ENCODE peak calls at places on chromosomes 11 and 22, in four cellular contexts. D is lower lobe of right lung, U is amygdala, W is naive B cell. V is an unnamed sample.

GRCh38 chr11:71425851-71426250 is 22.3 kb downstream of the DHCR7 start:
- DNase-seq in D (no peak), U (no peak), W (no peak), V (no peak)

GRCh38 chr11:95599959-95600586 is 189.5 kb downstream of the FAM76B start:
- DNase-seq in D (no peak), U (no peak), W (no peak), V (no peak)

GRCh38 chr22:30078320-30079311 is 1.6 kb upstream of the HORMAD2 start:
- DNase-seq in D (peak; percentile 64), U (no peak), W (no peak), V (no peak)

GRCh38 chr11:73297231-73297590 is 10.9 kb upstream of the ARHGEF17 start:
- DNase-seq in D (no peak), U (no peak), W (no peak), V (no peak)

GRCh38 chr11:57647960-57648776 is 1.5 kb downstream of the YPEL4 start:
- DNase-seq in D (peak; percentile 65), U (peak; percentile 46), W (no peak), V (no peak)

GRCh38 chr22:30187726-30188407 is 58.7 kb downstream of the LIF start:
- DNase-seq in D (no peak), U (no peak), W (no peak), V (no peak)

GRCh38 chr22:24807284-24807950 is 1.4 kb downstream of the SGSM1 start:
- DNase-seq in D (no peak), U (no peak), W (no peak), V (peak; percentile 17)

GRCh38 chr11:70111269-70112016 is 33.3 kb downstream of the ANO1 start:
- DNase-seq in D (no peak), U (no peak), W (no peak), V (peak; percentile 48)

GRCh38 chr11:1197431-1197885 is 25.4 kb upstream of the MUC5B start:
- DNase-seq in D (peak; percentile 43), U (no peak), W (no peak), V (peak; percentile 5)

GRCh38 chr11:102530558-102530957 is at the start of gene MMP7:
- DNase-seq in D (no peak), U (no peak), W (peak; percentile 14), V (no peak)

GRCh38 chr11:72446929-72447753 is 12.8 kb upstream of the CLPB start:
- DNase-seq in D (no peak), U (no peak), W (peak; percentile 45), V (no peak)

GRCh38 chr11:79296113-79296512 is 144.7 kb downstream of the TENM4 start:
- DNase-seq in D (no peak), U (no peak), W (no peak), V (no peak)

GRCh38 chr11:86176165-86176884 is 68.2 kb upstream of the EED start:
- DNase-seq in D (no peak), U (no peak), W (no peak), V (no peak)

GRCh38 chr11:1881442-1882264 is 10.0 kb downstream of the PRR33 start:
- DNase-seq in D (no peak), U (no peak), W (peak; percentile 29), V (no peak)

GRCh38 chr11:645536-645935 is 8.5 kb downstream of the DRD4 start:
- DNase-seq in D (no peak), U (no peak), W (no peak), V (no peak)

GRCh38 chr11:135073444-135073843 is 661.4 kb upstream of the B3GAT1 start:
- DNase-seq in D (no peak), U (no peak), W (no peak), V (no peak)

GRCh38 chr11:127521413-127521812 is 520.8 kb upstream of the KIRREL3 start:
- DNase-seq in D (no peak), U (no peak), W (no peak), V (no peak)

GRCh38 chr11:44004452-44004833 is 43.3 kb upstream of the ACCSL start:
- DNase-seq in D (no peak), U (no peak), W (no peak), V (no peak)

GRCh38 chr11:29293825-29294224 is 723.0 kb downstream of the KCNA4 start:
- DNase-seq in D (no peak), U (no peak), W (no peak), V (no peak)

GRCh38 chr11:18013790-18014507 is 1.1 kb upstream of the SERGEF start:
- DNase-seq in D (no peak), U (no peak), W (no peak), V (peak; percentile 11)

GRCh38 chr11:73225001-73225686 is 7.1 kb downstream of the P2RY2 start:
- DNase-seq in D (peak; percentile 54), U (no peak), W (no peak), V (no peak)

GRCh38 chr11:26960265-26960664 is 33.6 kb upstream of the FIBIN start:
- DNase-seq in D (no peak), U (no peak), W (no peak), V (no peak)

GRCh38 chr22:50674127-50674493 is 1.5 kb downstream of the SHANK3 start:
- DNase-seq in D (no peak), U (no peak), W (no peak), V (no peak)

GRCh38 chr11:28819741-28820140 is 711.6 kb downstream of the METTL15 start:
- DNase-seq in D (no peak), U (no peak), W (no peak), V (no peak)

GRCh38 chr11:69190796-69191536 is 35.2 kb downstream of the SMIM38 start:
- DNase-seq in D (no peak), U (no peak), W (no peak), V (no peak)

GRCh38 chr22:46058591-46059519 is 81.9 kb upstream of the WNT7B start:
- DNase-seq in D (peak; percentile 48), U (no peak), W (no peak), V (peak; percentile 9)

GRCh38 chr11:93775289-93775688 is 8.8 kb upstream of the MED17 start:
- DNase-seq in D (no peak), U (no peak), W (no peak), V (no peak)

GRCh38 chr11:45917286-45917622 is 423 bp downstream of the PEX16 start:
- DNase-seq in D (no peak), U (no peak), W (no peak), V (peak; percentile 31)

GRCh38 chr11:68412593-68413475 is 47.7 kb upstream of the PPP6R3 start:
- DNase-seq in D (peak; percentile 45), U (no peak), W (no peak), V (no peak)

GRCh38 chr11:70315726-70316125 is 45.2 kb downstream of the PPFIA1 start:
- DNase-seq in D (no peak), U (no peak), W (no peak), V (no peak)

GRCh38 chr11:105780781-105781525 is 171.1 kb downstream of the GRIA4 start:
- DNase-seq in D (no peak), U (no peak), W (no peak), V (no peak)

GRCh38 chr11:85627332-85627997 is at the start of gene DLG2:
- DNase-seq in D (no peak), U (no peak), W (no peak), V (no peak)

GRCh38 chr22:35376728-35377472 is 4.0 kb upstream of the HMOX1 start:
- DNase-seq in D (peak; percentile 95), U (peak; percentile 64), W (peak; percentile 73), V (peak; percentile 94)

GRCh38 chr22:24728790-24729637 is 45.5 kb downstream of the PIWIL3 start:
- DNase-seq in D (no peak), U (peak; percentile 59), W (no peak), V (no peak)

GRCh38 chr11:113417428-113417827 is 29.8 kb downstream of the ANKK1 start:
- DNase-seq in D (no peak), U (no peak), W (no peak), V (no peak)

GRCh38 chr11:125945797-125946520 is at the start of gene VSIG10L2:
- DNase-seq in D (no peak), U (no peak), W (no peak), V (no peak)

GRCh38 chr22:22386602-22387385 is 121.7 kb downstream of the ZNF280B start:
- DNase-seq in D (no peak), U (no peak), W (no peak), V (no peak)

V was measured in transverse colon.